ENCODE peak calls at places on chromosomes 4 and X, in four cellular contexts. One of them, this sample, is unnamed. For H3K4me1, the result is how much of the 10 kb centered on the place peaks cover.

GRCh38 chr4:169640261-169640880 is 20.0 kb downstream of the CLCN3 start:
- DNase-seq in sigmoid colon: no peak
- DNase-seq in HCT116: no peak
- DNase-seq in stomach: no peak
- DNase-seq in this sample: no peak

GRCh38 chrX:39836802-39837420 is 260.8 kb downstream of the BCOR start:
- DNase-seq in sigmoid colon: no peak
- DNase-seq in HCT116: no peak
- DNase-seq in stomach: no peak
- DNase-seq in this sample: no peak

GRCh38 chr4:78057135-78057599 is at the start of gene FRAS1:
- DNase-seq in sigmoid colon: peak
- DNase-seq in HCT116: no peak
- DNase-seq in stomach: no peak
- DNase-seq in this sample: peak

GRCh38 chr4:183249854-183250253 is 70.2 kb downstream of the CLDN22 start:
- DNase-seq in sigmoid colon: no peak
- DNase-seq in HCT116: no peak
- DNase-seq in stomach: no peak
- DNase-seq in this sample: no peak

GRCh38 chr4:52103314-52103713 is 52.2 kb downstream of the SPATA18 start:
- DNase-seq in sigmoid colon: no peak
- DNase-seq in HCT116: no peak
- DNase-seq in stomach: no peak
- DNase-seq in this sample: no peak

GRCh38 chrX:128992107-128992971 is 531.0 kb downstream of the SMARCA1 start:
- DNase-seq in sigmoid colon: no peak
- DNase-seq in HCT116: no peak
- DNase-seq in stomach: no peak
- DNase-seq in this sample: no peak

GRCh38 chrX:154436597-154437397 is at the start of gene GDI1:
- DNase-seq in sigmoid colon: peak
- DNase-seq in HCT116: no peak
- DNase-seq in stomach: peak
- DNase-seq in this sample: no peak

GRCh38 chrX:73448379-73448778 is 1.5 kb downstream of the CDX4 start:
- DNase-seq in sigmoid colon: no peak
- DNase-seq in HCT116: no peak
- DNase-seq in stomach: no peak
- DNase-seq in this sample: no peak

GRCh38 chr4:40698733-40699132 is 51.0 kb upstream of the NSUN7 start:
- DNase-seq in sigmoid colon: no peak
- DNase-seq in HCT116: no peak
- DNase-seq in stomach: no peak
- DNase-seq in this sample: no peak

GRCh38 chr4:99687120-99687519 is 29.5 kb upstream of the C4orf54 start:
- DNase-seq in sigmoid colon: no peak
- DNase-seq in HCT116: no peak
- DNase-seq in stomach: no peak
- DNase-seq in this sample: no peak

GRCh38 chrX:48897157-48897620 is 379 bp downstream of the TIMM17B start:
- DNase-seq in sigmoid colon: peak
- DNase-seq in HCT116: peak
- DNase-seq in stomach: peak
- DNase-seq in this sample: peak

GRCh38 chr4:40544216-40544615 is 85.4 kb downstream of the RBM47 start:
- DNase-seq in sigmoid colon: no peak
- DNase-seq in HCT116: no peak
- DNase-seq in stomach: no peak
- DNase-seq in this sample: no peak

GRCh38 chr4:53598901-53599300 is 7.6 kb upstream of the LNX1 start:
- DNase-seq in sigmoid colon: no peak
- DNase-seq in HCT116: no peak
- DNase-seq in stomach: no peak
- DNase-seq in this sample: no peak

GRCh38 chr4:55475394-55476243 is 71.1 kb downstream of the CLOCK start:
- DNase-seq in sigmoid colon: no peak
- DNase-seq in HCT116: no peak
- DNase-seq in stomach: no peak
- DNase-seq in this sample: no peak

GRCh38 chr4:84378983-84379382 is 120.1 kb downstream of the NKX6-1 start:
- DNase-seq in sigmoid colon: no peak
- DNase-seq in HCT116: no peak
- DNase-seq in stomach: no peak
- DNase-seq in this sample: no peak

GRCh38 chr4:159401791-159402380 is 299.0 kb downstream of the RAPGEF2 start:
- DNase-seq in sigmoid colon: no peak
- DNase-seq in HCT116: no peak
- DNase-seq in stomach: no peak
- DNase-seq in this sample: no peak

GRCh38 chrX:48933757-48934156 is 14.9 kb upstream of the PIM2 start:
- DNase-seq in sigmoid colon: no peak
- DNase-seq in HCT116: no peak
- DNase-seq in stomach: no peak
- DNase-seq in this sample: no peak

GRCh38 chrX:122626871-122627270 is 557.2 kb upstream of the GRIA3 start:
- DNase-seq in sigmoid colon: no peak
- DNase-seq in HCT116: no peak
- DNase-seq in stomach: no peak
- DNase-seq in this sample: no peak

GRCh38 chrX:129478516-129478915 is 44.8 kb downstream of the SMARCA1 start:
- DNase-seq in sigmoid colon: peak
- DNase-seq in HCT116: no peak
- DNase-seq in stomach: no peak
- DNase-seq in this sample: no peak

GRCh38 chr4:94339779-94340178 is 2.9 kb downstream of the HPGDS start:
- DNase-seq in sigmoid colon: no peak
- DNase-seq in HCT116: no peak
- DNase-seq in stomach: no peak
- DNase-seq in this sample: no peak

GRCh38 chrX:30794497-30794896 is 94.6 kb downstream of the TAB3 start:
- DNase-seq in sigmoid colon: no peak
- DNase-seq in HCT116: no peak
- DNase-seq in stomach: no peak
- DNase-seq in this sample: no peak

GRCh38 chrX:97446298-97446882 is 562.7 kb downstream of the RPA4 start:
- DNase-seq in sigmoid colon: no peak
- DNase-seq in HCT116: no peak
- DNase-seq in stomach: no peak
- DNase-seq in this sample: no peak

GRCh38 chr4:82223715-82224114 is 150.1 kb downstream of the HNRNPD start:
- DNase-seq in sigmoid colon: peak
- DNase-seq in HCT116: no peak
- DNase-seq in stomach: no peak
- DNase-seq in this sample: no peak

GRCh38 chr4:185005209-185005819 is 13.0 kb upstream of the HELT start:
- DNase-seq in sigmoid colon: peak
- DNase-seq in HCT116: peak
- DNase-seq in stomach: peak
- DNase-seq in this sample: peak

GRCh38 chr4:101337688-101338087 is 9.6 kb downstream of the PPP3CA start:
- DNase-seq in sigmoid colon: no peak
- DNase-seq in HCT116: no peak
- DNase-seq in stomach: no peak
- DNase-seq in this sample: no peak

GRCh38 chrX:71224969-71225368 is 1.9 kb downstream of the GJB1 start:
- DNase-seq in sigmoid colon: no peak
- DNase-seq in HCT116: no peak
- DNase-seq in stomach: no peak
- DNase-seq in this sample: no peak

GRCh38 chr4:55617587-55618197 is 18.4 kb downstream of the NMU start:
- DNase-seq in sigmoid colon: no peak
- DNase-seq in HCT116: no peak
- DNase-seq in stomach: no peak
- DNase-seq in this sample: no peak

GRCh38 chrX:24034485-24034884 is 7.5 kb upstream of the KLHL15 start:
- DNase-seq in sigmoid colon: no peak
- DNase-seq in HCT116: no peak
- DNase-seq in stomach: no peak
- DNase-seq in this sample: no peak

GRCh38 chr4:162409048-162409447 is 245.2 kb upstream of the FSTL5 start:
- DNase-seq in sigmoid colon: no peak
- DNase-seq in HCT116: no peak
- DNase-seq in stomach: no peak
- DNase-seq in this sample: no peak

GRCh38 chr4:177309525-177310371 is at the start of gene NEIL3:
- DNase-seq in sigmoid colon: peak
- DNase-seq in HCT116: peak
- DNase-seq in stomach: peak
- DNase-seq in this sample: peak

GRCh38 chr4:177313263-177313662 is 3.6 kb downstream of the NEIL3 start:
- DNase-seq in sigmoid colon: no peak
- DNase-seq in HCT116: no peak
- DNase-seq in stomach: no peak
- DNase-seq in this sample: no peak

GRCh38 chr4:177308125-177308524 is 1.5 kb upstream of the NEIL3 start:
- DNase-seq in sigmoid colon: no peak
- DNase-seq in HCT116: no peak
- DNase-seq in stomach: no peak
- DNase-seq in this sample: no peak

DNA sequence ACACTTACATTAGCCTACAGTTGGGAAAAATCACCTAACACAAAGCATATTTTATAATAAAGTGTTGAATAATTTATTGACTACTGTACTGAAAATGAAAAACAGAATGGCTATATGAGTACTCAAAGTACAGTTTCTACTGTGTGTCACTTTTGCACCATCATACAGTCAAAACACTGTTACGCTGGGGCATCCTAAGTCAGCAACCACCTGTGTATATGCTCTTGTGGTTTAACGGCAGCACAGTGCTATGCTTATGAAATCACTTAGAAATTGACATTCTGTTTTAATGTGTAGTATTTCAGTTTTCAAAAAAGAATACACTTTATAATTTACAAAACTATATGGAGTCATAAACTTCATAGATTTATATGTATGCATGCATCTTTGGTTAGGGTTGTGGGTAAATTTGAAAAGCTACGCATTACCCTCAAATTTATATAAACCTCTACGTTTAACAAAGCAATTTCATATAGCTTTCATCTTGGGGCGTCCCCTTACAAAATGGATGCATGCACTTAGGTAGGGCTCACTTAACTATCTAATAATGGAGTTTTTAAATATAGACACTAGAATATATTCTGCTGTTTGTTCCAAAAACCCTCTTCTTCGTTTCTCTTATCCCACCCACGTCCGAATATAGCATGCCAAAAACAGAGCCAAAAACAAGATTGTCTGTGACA is 691 bp upstream of the NEIL3 start:
- DNase-seq in sigmoid colon: no peak
- DNase-seq in HCT116: no peak
- DNase-seq in stomach: no peak
- DNase-seq in this sample: no peak
- H3K4me1 ChIP-seq in sigmoid colon: under half
- H3K4me1 ChIP-seq in HCT116: under half
- H3K4me1 ChIP-seq in stomach: under half
- H3K4me1 ChIP-seq in this sample: under half

DNA sequence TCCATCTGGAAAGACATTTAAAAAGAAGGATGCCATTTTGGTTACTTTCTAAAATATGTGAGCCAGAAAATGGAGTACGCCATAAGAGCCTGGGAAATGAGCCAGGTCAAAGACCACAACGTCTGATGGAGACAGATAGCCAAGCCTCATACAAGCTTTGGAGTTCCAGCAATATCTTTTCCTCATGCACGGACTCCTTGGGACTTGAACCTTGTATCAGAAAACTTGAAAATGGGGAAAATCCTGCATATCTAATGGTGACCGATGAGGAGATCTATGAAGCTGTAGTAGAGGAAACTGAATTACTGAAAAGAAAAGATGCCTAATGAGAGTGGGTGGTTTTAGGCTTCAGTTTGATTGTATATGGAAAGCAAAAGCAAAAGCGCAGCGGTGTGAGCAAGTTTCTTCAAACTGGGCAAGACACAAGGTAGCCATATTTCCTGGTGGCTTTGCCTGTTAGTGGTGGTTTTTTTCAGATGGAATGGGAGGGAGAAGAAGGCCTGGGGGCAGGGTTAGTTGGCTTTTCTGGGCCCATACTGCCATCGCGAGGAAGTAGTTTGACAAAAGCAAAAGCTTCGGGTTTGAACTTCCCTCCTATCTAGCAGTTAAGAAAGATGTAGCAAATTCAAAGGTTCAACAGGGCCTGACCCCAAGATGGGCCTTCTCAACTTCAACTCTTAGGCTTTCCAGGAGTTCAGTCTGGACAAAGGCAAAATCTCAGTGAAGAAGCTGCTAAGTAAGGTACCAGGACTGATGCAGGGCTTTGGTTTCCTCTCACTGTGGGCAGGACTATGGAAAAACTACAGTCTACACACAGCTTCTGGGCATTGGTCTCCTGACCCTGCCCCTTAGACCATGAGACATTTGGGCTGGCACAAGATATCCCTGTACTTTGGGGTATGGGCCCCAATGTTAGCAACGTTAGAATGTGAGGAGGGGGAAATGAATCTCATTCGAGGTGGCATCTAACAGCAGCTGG is 210.0 kb upstream of the STK26 start:
- DNase-seq in sigmoid colon: peak
- DNase-seq in HCT116: no peak
- DNase-seq in stomach: peak
- DNase-seq in this sample: no peak
- TF ChIP-seq POLR2AphosphoS5 in sigmoid colon: no peak
- TF ChIP-seq POLR2AphosphoS5 in HCT116: no peak
- TF ChIP-seq POLR2AphosphoS5 in stomach: no peak
- TF ChIP-seq POLR2AphosphoS5 in this sample: no peak

GRCh38 chr4:7507381-7507780 is 72.7 kb upstream of the PSAPL1 start:
- DNase-seq in sigmoid colon: no peak
- DNase-seq in HCT116: no peak
- DNase-seq in stomach: no peak
- DNase-seq in this sample: no peak
- H3K4me1 ChIP-seq in sigmoid colon: under half
- H3K4me1 ChIP-seq in HCT116: under half
- H3K4me1 ChIP-seq in stomach: under half
- H3K4me1 ChIP-seq in this sample: under half

GRCh38 chrX:9646471-9647038 is 119.1 kb downstream of the GPR143 start:
- DNase-seq in sigmoid colon: no peak
- DNase-seq in HCT116: no peak
- DNase-seq in stomach: no peak
- DNase-seq in this sample: no peak
- TF ChIP-seq POLR2AphosphoS5 in sigmoid colon: no peak
- TF ChIP-seq POLR2AphosphoS5 in HCT116: no peak
- TF ChIP-seq POLR2AphosphoS5 in stomach: no peak
- TF ChIP-seq POLR2AphosphoS5 in this sample: no peak

DNA sequence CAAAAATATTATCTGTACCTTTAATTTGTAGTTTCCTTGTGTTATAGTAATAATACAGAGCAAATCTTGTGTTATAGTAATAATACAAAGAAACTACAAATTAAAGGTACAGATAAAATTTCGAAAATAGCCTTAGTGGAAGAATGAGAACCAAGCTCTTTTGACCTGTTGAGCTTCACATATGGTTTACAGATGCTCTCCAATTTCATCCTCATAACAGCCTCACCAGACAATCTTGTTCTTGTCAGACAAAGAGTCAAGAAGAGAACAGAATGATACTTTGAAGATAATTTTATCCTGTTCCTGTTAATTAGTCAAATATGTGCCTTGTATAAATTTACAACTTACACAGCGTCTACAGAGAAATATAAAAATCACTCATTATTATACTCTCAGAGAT is 12.8 kb downstream of the ATXN3L start:
- DNase-seq in sigmoid colon: no peak
- DNase-seq in HCT116: no peak
- DNase-seq in stomach: no peak
- DNase-seq in this sample: no peak
- H3K4me1 ChIP-seq in sigmoid colon: under half
- H3K4me1 ChIP-seq in HCT116: under half
- H3K4me1 ChIP-seq in stomach: under half
- H3K4me1 ChIP-seq in this sample: under half